ENCODE peak calls at places on chromosome 3, in four cellular contexts. One of them, this sample, is unnamed.

GRCh38 chr3:196641278-196642058 is 2.0 kb downstream of the NRROS start:
- DNase-seq in psoas muscle: no peak
- DNase-seq in A549: no peak
- DNase-seq in fibroblast of lung: no peak
- DNase-seq in this sample: no peak

GRCh38 chr3:93969443-93969842 is 4.3 kb downstream of the PROS1 start:
- DNase-seq in A549: peak; percentile 16
- DNase-seq in fibroblast of lung: peak; percentile 67
- DNase-seq in psoas muscle: no peak
- DNase-seq in this sample: no peak

GRCh38 chr3:64417816-64418215 is 192.6 kb upstream of the PRICKLE2 start:
- DNase-seq in A549: no peak
- DNase-seq in fibroblast of lung: peak; percentile 71
- DNase-seq in psoas muscle: no peak
- DNase-seq in this sample: no peak

GRCh38 chr3:170507063-170507462 is 78.8 kb downstream of the SLC7A14 start:
- DNase-seq in A549: no peak
- DNase-seq in psoas muscle: no peak
- DNase-seq in fibroblast of lung: no peak
- DNase-seq in this sample: no peak

GRCh38 chr3:132394334-132394733 is 23.0 kb upstream of the DNAJC13 start:
- DNase-seq in A549: no peak
- DNase-seq in fibroblast of lung: peak; percentile 63
- DNase-seq in psoas muscle: no peak
- DNase-seq in this sample: no peak

GRCh38 chr3:60192297-60193114 is 1058.7 kb downstream of the FHIT start:
- DNase-seq in A549: no peak
- DNase-seq in psoas muscle: no peak
- DNase-seq in fibroblast of lung: no peak
- DNase-seq in this sample: no peak

GRCh38 chr3:68874551-68875348 is 57.6 kb downstream of the TAFA4 start:
- DNase-seq in fibroblast of lung: no peak
- DNase-seq in psoas muscle: no peak
- DNase-seq in A549: no peak
- DNase-seq in this sample: no peak

GRCh38 chr3:128436214-128436613 is 30.5 kb downstream of the DNAJB8 start:
- DNase-seq in A549: no peak
- DNase-seq in psoas muscle: no peak
- DNase-seq in fibroblast of lung: peak; percentile 11
- DNase-seq in this sample: no peak

GRCh38 chr3:73143821-73144237 is 82.4 kb downstream of the EBLN2 start:
- DNase-seq in A549: no peak
- DNase-seq in psoas muscle: no peak
- DNase-seq in fibroblast of lung: peak; percentile 72
- DNase-seq in this sample: no peak

GRCh38 chr3:67739851-67740250 is 85.4 kb upstream of the SUCLG2 start:
- DNase-seq in psoas muscle: no peak
- DNase-seq in A549: no peak
- DNase-seq in fibroblast of lung: peak; percentile 38
- DNase-seq in this sample: no peak

GRCh38 chr3:21562225-21562624 is 188.8 kb downstream of the ZNF385D start:
- DNase-seq in A549: no peak
- DNase-seq in psoas muscle: no peak
- DNase-seq in fibroblast of lung: peak; percentile 55
- DNase-seq in this sample: no peak

GRCh38 chr3:187265461-187265955 is 26.0 kb downstream of the MASP1 start:
- DNase-seq in psoas muscle: no peak
- DNase-seq in fibroblast of lung: no peak
- DNase-seq in A549: no peak
- DNase-seq in this sample: no peak

GRCh38 chr3:13347390-13347966 is 72.6 kb downstream of the NUP210 start:
- DNase-seq in fibroblast of lung: no peak
- DNase-seq in A549: no peak
- DNase-seq in psoas muscle: no peak
- DNase-seq in this sample: no peak

GRCh38 chr3:47385007-47385406 is 4.2 kb downstream of the PTPN23 start:
- DNase-seq in A549: no peak
- DNase-seq in fibroblast of lung: peak; percentile 86
- DNase-seq in psoas muscle: no peak
- DNase-seq in this sample: no peak

GRCh38 chr3:13524979-13525669 is 23.8 kb upstream of the FBLN2 start:
- DNase-seq in psoas muscle: no peak
- DNase-seq in A549: no peak
- DNase-seq in fibroblast of lung: no peak
- DNase-seq in this sample: no peak

GRCh38 chr3:152026033-152026556 is 152.7 kb downstream of the SUCNR1 start:
- DNase-seq in fibroblast of lung: peak; percentile 85
- DNase-seq in A549: peak; percentile 87
- DNase-seq in psoas muscle: no peak
- DNase-seq in this sample: no peak

GRCh38 chr3:48306860-48307530 is 26.5 kb downstream of the SPINK8 start:
- DNase-seq in A549: no peak
- DNase-seq in fibroblast of lung: no peak
- DNase-seq in psoas muscle: no peak
- DNase-seq in this sample: no peak

GRCh38 chr3:194268659-194269487 is 82.3 kb downstream of the CPN2 start:
- DNase-seq in fibroblast of lung: no peak
- DNase-seq in psoas muscle: no peak
- DNase-seq in A549: no peak
- DNase-seq in this sample: peak; percentile 22

GRCh38 chr3:195549931-195550519 is 6.9 kb upstream of the PPP1R2 start:
- DNase-seq in fibroblast of lung: no peak
- DNase-seq in psoas muscle: no peak
- DNase-seq in A549: no peak
- DNase-seq in this sample: no peak

GRCh38 chr3:177746259-177747021 is 549.2 kb upstream of the TBL1XR1 start:
- DNase-seq in A549: no peak
- DNase-seq in psoas muscle: no peak
- DNase-seq in fibroblast of lung: peak; percentile 86
- DNase-seq in this sample: no peak

GRCh38 chr3:106030620-106030945 is 161.8 kb upstream of the CBLB start:
- DNase-seq in A549: no peak
- DNase-seq in psoas muscle: no peak
- DNase-seq in fibroblast of lung: peak; percentile 67
- DNase-seq in this sample: no peak

GRCh38 chr3:30073622-30074021 is 532.8 kb upstream of the TGFBR2 start:
- DNase-seq in fibroblast of lung: peak; percentile 18
- DNase-seq in psoas muscle: no peak
- DNase-seq in A549: peak; percentile 18
- DNase-seq in this sample: no peak

GRCh38 chr3:182179631-182180030 is 467.9 kb downstream of the SOX2 start:
- DNase-seq in A549: no peak
- DNase-seq in fibroblast of lung: no peak
- DNase-seq in psoas muscle: no peak
- DNase-seq in this sample: no peak

GRCh38 chr3:192727032-192727847 is at the start of gene FGF12:
- DNase-seq in fibroblast of lung: peak; percentile 34
- DNase-seq in A549: peak; percentile 18
- DNase-seq in psoas muscle: peak; percentile 37
- DNase-seq in this sample: peak; percentile 61

GRCh38 chr3:129936757-129937156 is 37.8 kb upstream of the TRH start:
- DNase-seq in A549: peak; percentile 65
- DNase-seq in psoas muscle: no peak
- DNase-seq in fibroblast of lung: peak; percentile 92
- DNase-seq in this sample: no peak

GRCh38 chr3:77296527-77296926 is 256.6 kb downstream of the ROBO2 start:
- DNase-seq in psoas muscle: no peak
- DNase-seq in fibroblast of lung: peak; percentile 17
- DNase-seq in A549: peak; percentile 19
- DNase-seq in this sample: no peak
- H3K27ac ChIP-seq in psoas muscle: no peak overlapping the region
- H3K27ac ChIP-seq in fibroblast of lung: no peak overlapping the region
- H3K27ac ChIP-seq in A549: no peak overlapping the region
- H3K27ac ChIP-seq in this sample: no peak overlapping the region

GRCh38 chr3:8766148-8766547 is 3.3 kb downstream of the OXTR start:
- DNase-seq in psoas muscle: no peak
- DNase-seq in A549: no peak
- DNase-seq in fibroblast of lung: no peak
- DNase-seq in this sample: no peak
- H3K4me3 ChIP-seq in psoas muscle: no peak overlapping the region
- H3K4me3 ChIP-seq in A549: no peak overlapping the region
- H3K4me3 ChIP-seq in fibroblast of lung: no peak overlapping the region
- H3K4me3 ChIP-seq in this sample: no peak overlapping the region

GRCh38 chr3:89522168-89522567 is 414.7 kb downstream of the EPHA3 start:
- DNase-seq in fibroblast of lung: no peak
- DNase-seq in A549: no peak
- DNase-seq in psoas muscle: no peak
- DNase-seq in this sample: no peak

GRCh38 chr3:89525597-89525996 is 418.2 kb downstream of the EPHA3 start:
- DNase-seq in psoas muscle: no peak
- DNase-seq in fibroblast of lung: no peak
- DNase-seq in A549: no peak
- DNase-seq in this sample: no peak

GRCh38 chr3:89533320-89533719 is 425.9 kb downstream of the EPHA3 start:
- DNase-seq in A549: no peak
- DNase-seq in fibroblast of lung: no peak
- DNase-seq in psoas muscle: no peak
- DNase-seq in this sample: no peak

DNA sequence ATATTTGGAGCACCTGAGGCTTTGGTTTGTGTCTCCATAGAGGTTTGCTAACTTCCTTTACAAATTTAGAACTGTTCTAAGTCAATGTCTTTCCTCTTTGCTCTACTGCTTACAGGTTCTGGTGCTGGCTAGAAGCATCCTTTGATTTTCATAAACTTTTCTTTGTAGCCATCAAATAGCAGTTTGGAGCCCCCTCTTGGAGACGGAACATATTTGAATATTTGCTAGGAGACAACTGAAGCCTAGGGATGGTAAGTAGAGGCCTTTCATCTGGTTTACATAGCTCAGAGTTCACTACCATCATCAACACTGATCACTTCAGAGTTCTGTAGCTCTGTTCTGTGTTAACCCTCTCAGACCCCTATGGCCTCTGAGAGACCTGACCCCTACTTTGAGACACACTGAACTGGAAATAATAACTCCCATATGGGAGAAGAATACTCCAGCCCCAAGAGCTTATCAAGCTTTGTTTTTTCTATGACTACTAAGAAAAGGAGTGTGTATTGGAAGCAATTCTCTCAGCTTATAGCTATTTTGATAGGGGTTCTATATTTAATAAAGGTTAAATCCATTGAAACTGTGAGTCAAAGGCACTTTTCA is 420.4 kb downstream of the EPHA3 start:
- DNase-seq in A549: no peak
- DNase-seq in psoas muscle: no peak
- DNase-seq in fibroblast of lung: peak; percentile 23
- DNase-seq in this sample: no peak
- TF ChIP-seq CTCF in A549: no peak
- TF ChIP-seq CTCF in psoas muscle: no peak
- TF ChIP-seq CTCF in fibroblast of lung: no peak
- TF ChIP-seq CTCF in this sample: no peak

DNA sequence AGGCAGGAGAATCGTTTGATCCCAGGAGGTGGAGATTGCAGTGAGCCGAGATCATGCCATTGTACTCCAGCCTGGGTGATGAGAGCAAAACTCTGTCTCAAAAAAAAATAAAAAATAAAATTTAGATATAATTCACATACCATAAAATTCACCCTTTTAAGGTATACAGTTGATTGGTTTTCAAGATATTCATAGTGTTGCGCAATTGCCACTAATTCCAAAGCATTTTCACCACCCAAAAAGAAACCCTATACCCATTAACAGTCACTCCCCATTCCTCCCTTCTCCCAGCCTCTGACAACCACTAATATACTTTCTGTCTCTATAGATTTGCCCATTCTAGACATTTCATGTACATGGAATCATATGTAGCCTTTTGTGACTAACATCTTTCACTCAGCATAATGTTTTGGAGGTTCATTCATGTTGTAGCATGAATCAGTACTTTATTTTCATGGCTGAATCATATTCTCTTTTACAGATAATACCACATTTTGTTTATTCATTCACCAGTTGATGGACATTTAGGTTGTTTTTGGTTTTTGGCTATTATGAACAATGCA is 116.7 kb downstream of the RASA2 start:
- DNase-seq in fibroblast of lung: no peak
- DNase-seq in A549: no peak
- DNase-seq in psoas muscle: no peak
- DNase-seq in this sample: no peak
- H3K27ac ChIP-seq in fibroblast of lung: no peak overlapping the region
- H3K27ac ChIP-seq in A549: no peak overlapping the region
- H3K27ac ChIP-seq in psoas muscle: no peak overlapping the region
- H3K27ac ChIP-seq in this sample: no peak overlapping the region

GRCh38 chr3:160565442-160566403 is at the start of gene KPNA4:
- DNase-seq in fibroblast of lung: peak; percentile 99
- DNase-seq in psoas muscle: peak; percentile 98
- DNase-seq in A549: peak; percentile 96
- DNase-seq in this sample: peak; percentile 98

GRCh38 chr3:160567774-160568173 is 2.4 kb upstream of the KPNA4 start:
- DNase-seq in fibroblast of lung: no peak
- DNase-seq in A549: no peak
- DNase-seq in psoas muscle: no peak
- DNase-seq in this sample: no peak

GRCh38 chr3:160564205-160564922 is 1.0 kb downstream of the KPNA4 start:
- DNase-seq in psoas muscle: no peak
- DNase-seq in fibroblast of lung: no peak
- DNase-seq in A549: peak; percentile 12
- DNase-seq in this sample: peak; percentile 55

GRCh38 chr3:160564949-160565441 is 376 bp downstream of the KPNA4 start:
- DNase-seq in A549: peak; percentile 76
- DNase-seq in psoas muscle: peak; percentile 74
- DNase-seq in fibroblast of lung: peak; percentile 60
- DNase-seq in this sample: peak; percentile 84

DNA sequence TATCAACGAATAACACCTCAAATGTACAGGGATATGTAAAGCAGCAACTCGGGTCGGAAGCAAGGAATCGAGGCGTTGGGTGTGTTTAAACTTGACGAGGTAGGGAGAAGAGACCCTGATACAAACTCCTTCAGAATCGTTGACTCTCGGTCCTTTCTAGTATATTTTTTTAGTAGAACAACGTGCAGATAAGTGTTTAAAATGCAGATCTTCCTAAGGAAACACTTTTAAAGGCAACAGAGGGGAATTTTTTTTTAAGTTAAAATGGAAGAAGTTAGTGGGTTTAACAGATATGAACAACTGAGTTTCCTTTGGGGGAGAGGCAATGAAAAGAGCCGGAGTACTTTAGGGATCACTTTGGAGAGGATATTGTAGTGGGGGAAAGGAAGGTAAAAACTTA is 1.1 kb upstream of the KPNA4 start:
- DNase-seq in psoas muscle: no peak
- DNase-seq in fibroblast of lung: no peak
- DNase-seq in A549: no peak
- DNase-seq in this sample: no peak
- H3K4me3 ChIP-seq in psoas muscle: peak overlapping the region; percentile 93
- H3K4me3 ChIP-seq in fibroblast of lung: peak overlapping the region; percentile 75
- H3K4me3 ChIP-seq in A549: peak overlapping the region; percentile 85
- H3K4me3 ChIP-seq in this sample: peak overlapping the region; percentile 81

DNA sequence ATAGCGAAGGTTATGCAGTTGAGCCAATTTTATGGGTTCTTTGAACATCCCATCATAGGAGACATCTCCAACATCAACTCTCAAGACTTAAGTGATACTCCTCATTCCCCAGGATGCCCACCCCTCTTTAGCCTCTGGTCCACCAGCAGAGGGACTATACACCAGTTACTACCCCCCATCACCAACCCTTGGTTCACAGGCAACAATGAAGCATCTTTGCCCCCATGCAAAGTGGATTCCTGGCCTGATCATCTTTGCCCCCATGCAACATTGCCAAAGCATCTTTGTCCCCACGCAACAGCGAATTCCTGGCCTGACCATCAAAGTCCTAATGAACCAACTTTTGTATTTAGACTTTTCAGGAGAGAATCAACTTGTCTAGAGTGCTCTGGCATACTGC is 19.1 kb downstream of the GPR15 start:
- DNase-seq in psoas muscle: no peak
- DNase-seq in A549: no peak
- DNase-seq in fibroblast of lung: no peak
- DNase-seq in this sample: no peak
- TF ChIP-seq CTCF in psoas muscle: no peak
- TF ChIP-seq CTCF in A549: no peak
- TF ChIP-seq CTCF in fibroblast of lung: no peak
- TF ChIP-seq CTCF in this sample: no peak